ENCODE peak calls at places on chromosomes 4 and X, in seven cellular contexts. H, A, N, K, P, Q and D are unnamed samples.

GRCh38 chr4:139808381-139809206 is 143.0 kb downstream of the MGST2 start:
- DNase-seq in Q (no peak), H (no peak), N (peak), A (peak), K (peak), P (no peak), D (no peak)

GRCh38 chr4:99624141-99624719 is 33.4 kb downstream of the C4orf54 start:
- DNase-seq in N (no peak), A (no peak), Q (no peak), H (no peak), P (no peak), K (no peak), D (no peak)

GRCh38 chr4:54092800-54093608 is 7.0 kb upstream of the GSX2 start:
- DNase-seq in N (no peak), K (no peak), A (no peak), P (no peak), Q (no peak), H (no peak), D (no peak)

GRCh38 chr4:150495550-150495949 is 86.4 kb upstream of the MAB21L2 start:
- DNase-seq in N (no peak), P (no peak), A (no peak), H (no peak), K (no peak), Q (no peak), D (no peak)

GRCh38 chr4:114417214-114417613 is 181.4 kb upstream of the UGT8 start:
- DNase-seq in H (no peak), N (no peak), P (no peak), Q (no peak), A (no peak), K (no peak), D (no peak)

GRCh38 chr4:184958839-184959238 is 59.5 kb upstream of the HELT start:
- DNase-seq in P (no peak), K (no peak), N (no peak), A (no peak), Q (no peak), H (no peak), D (no peak)

GRCh38 chrX:80879143-80879542 is 69.5 kb upstream of the BRWD3 start:
- DNase-seq in P (no peak), A (peak), Q (no peak), N (no peak), K (no peak), H (no peak), D (peak)

GRCh38 chr4:6688879-6689505 is 4.7 kb upstream of the S100P start:
- DNase-seq in P (no peak), K (peak), H (peak), A (peak), N (peak), Q (peak), D (peak)

GRCh38 chrX:139851730-139852129 is 81.1 kb downstream of the ATP11C start:
- DNase-seq in P (no peak), A (no peak), H (no peak), K (peak), Q (no peak), N (peak), D (no peak)

GRCh38 chrX:122218666-122219065 is 965.4 kb upstream of the GRIA3 start:
- DNase-seq in H (no peak), K (no peak), P (no peak), Q (no peak), N (peak), A (no peak), D (no peak)

GRCh38 chrX:122219735-122220134 is 964.3 kb upstream of the GRIA3 start:
- DNase-seq in H (no peak), A (no peak), Q (no peak), N (no peak), P (no peak), K (no peak), D (no peak)

GRCh38 chrX:122219226-122219625 is 964.9 kb upstream of the GRIA3 start:
- DNase-seq in A (no peak), P (no peak), K (no peak), N (no peak), H (no peak), Q (no peak), D (no peak)

DNA sequence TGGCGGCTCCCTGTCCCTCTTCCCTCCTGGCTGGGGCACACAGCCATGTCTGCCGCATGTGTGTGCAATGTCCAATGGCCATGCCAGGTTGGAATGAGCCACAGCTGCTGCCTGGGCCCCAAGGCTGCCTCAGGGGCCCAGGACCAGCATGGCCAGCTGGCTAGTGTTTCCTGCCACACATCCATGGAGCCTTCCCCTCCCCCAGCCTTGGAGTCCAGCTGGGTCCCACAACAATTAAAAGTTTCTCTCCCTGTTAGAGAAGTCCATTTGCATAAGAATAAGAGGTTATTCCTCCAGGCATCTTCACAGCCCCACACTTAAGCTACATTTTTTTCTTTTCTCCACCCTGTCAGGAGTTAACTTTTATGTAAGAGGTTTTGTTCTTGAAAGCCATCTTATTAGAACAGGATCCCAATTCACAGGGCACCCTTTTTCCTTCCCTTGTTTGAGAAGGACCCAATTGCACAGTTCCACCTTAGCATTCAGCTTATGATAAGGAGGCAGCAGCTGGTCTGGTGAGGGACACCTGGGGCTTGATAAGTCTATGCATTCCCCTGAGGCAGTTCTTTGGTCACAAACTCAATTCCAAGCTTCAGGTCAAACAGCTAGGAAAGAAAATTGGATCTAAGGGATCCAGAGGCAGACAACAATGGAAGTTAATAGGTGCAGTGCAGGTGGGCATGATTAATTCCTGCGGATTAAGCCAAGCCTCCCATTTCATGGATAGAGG is 963.3 kb upstream of the GRIA3 start:
- DNase-seq in P (no peak), A (no peak), H (no peak), Q (no peak), K (no peak), N (no peak), D (no peak)
- H3K4me3 ChIP-seq in P (no peak), A (no peak), H (no peak), Q (no peak), K (no peak), N (no peak), D (no peak)

DNA sequence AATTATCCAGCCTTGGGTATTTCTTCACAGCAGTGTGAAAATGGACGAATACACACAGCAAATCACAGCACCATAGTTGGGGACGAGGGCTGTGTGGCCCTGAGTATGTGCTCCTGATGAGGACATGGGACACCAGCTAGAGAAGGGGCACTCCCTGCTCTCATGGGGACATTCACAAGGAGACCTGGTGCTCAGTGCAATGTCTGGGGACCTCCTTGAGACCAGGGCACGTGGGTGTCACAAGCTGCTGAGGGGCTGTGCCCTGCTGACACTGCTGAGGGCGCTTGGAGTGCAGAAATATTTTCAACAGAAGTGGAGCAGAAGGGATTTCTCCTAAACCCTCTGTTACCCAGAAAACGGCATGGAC is 65.4 kb downstream of the TRMT44 start:
- DNase-seq in K (no peak), A (no peak), N (no peak), H (no peak), Q (no peak), P (no peak), D (no peak)
- TF ChIP-seq CTCF in K (no peak), A (no peak), N (no peak), H (no peak), Q (no peak), P (no peak), D (no peak)

DNA sequence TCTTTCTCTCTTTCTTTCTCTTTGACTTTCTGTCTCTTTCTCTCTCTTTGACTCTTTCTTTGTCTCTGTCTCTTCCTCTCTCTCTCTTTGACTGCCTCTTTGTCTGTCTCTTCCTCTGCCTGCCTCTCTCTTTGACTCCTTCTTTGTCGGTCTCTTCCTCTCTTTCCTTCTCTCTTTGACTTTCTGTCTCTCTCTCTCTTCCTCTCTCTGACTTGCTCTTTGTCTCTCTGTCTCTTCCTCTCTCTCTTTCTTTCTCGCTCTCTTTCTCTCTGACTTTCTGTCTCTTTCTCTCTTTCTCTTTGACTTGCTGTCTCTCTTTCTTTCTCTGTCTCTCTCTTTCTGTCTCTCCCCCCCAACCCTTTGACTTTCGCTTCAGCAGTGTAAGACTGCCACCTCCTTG is 36.4 kb upstream of the OGT start:
- DNase-seq in Q (no peak), A (no peak), H (no peak), N (no peak), K (no peak), P (no peak), D (no peak)
- H3K4me3 ChIP-seq in Q (no peak), A (no peak), H (no peak), N (no peak), K (no peak), P (no peak), D (no peak)

GRCh38 chr4:2630556-2631273 is 94.3 kb downstream of the FAM193A start:
- DNase-seq in H (no peak), A (no peak), N (no peak), Q (no peak), P (no peak), K (no peak), D (no peak)
- TF ChIP-seq CTCF in H (no peak), A (no peak), N (no peak), Q (no peak), P (no peak), K (no peak), D (no peak)

GRCh38 chr4:157634057-157634456 is 413.5 kb downstream of the GRIA2 start:
- DNase-seq in Q (no peak), P (no peak), N (no peak), H (no peak), K (no peak), A (no peak), D (no peak)
- H3K4me3 ChIP-seq in Q (no peak), P (no peak), N (no peak), H (no peak), K (no peak), A (no peak), D (no peak)

DNA sequence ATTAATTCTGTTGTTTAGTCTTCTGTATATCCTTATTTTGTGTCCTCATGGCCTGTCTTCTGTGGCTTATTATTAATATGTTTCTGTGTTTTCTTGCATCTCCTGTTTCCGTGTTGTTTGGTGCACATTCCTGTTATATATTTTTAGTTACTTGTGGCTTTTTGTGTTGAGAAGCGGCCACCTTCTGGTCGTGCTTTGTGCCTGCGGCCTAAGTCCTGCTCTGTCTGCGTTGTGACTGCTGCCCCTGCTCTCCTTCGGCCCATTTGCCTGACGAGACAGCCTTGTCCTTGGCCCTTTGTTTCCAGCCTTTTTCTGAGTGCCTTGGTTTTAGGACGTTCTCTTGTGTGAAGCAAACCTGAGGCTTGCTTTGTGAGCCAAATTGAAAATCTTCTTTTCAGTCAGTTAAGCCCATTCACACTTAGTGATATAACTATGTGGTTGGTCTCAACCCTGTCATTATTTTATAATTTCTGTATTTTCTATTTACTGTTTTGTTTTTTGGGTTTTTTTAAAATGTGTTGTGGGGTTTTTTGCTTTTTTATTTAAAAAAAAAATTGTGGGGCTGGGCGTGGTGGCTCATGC is 43.8 kb downstream of the TNIP2 start:
- DNase-seq in P (no peak), Q (no peak), H (no peak), A (peak), K (no peak), N (peak), D (peak)
- TF ChIP-seq CTCF in P (no peak), Q (no peak), H (no peak), A (peak), K (no peak), N (peak), D (peak)

GRCh38 chrX:103329991-103330390 is at the start of gene TCEAL7:
- DNase-seq in P (no peak), H (no peak), Q (no peak), A (peak), K (peak), N (peak), D (peak)
- H3K4me3 ChIP-seq in P (no peak), H (peak), Q (no peak), A (peak), K (peak), N (peak), D (peak)

DNA sequence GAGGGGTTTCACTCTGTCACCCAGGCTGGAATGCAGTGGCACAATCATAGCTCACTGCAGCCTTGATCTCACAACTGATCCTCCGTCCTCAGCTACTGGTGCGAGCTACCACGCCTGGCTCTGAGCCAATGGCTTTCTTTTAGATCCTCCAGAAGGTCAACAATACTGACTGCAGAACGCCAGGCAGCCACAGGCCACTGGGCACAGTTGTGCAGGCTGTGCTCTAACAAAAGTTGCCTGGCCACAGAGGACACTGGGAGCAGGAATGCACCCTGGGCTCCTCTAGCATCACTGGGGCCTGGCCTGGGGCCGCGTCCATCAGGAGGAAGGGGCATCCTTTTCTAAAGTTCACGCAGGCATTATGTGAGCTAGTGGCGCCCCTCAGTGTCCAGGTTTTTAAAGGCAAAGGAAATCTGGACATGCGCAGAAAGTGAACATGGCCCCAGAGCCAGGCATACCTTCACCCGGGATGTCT is 14.9 kb upstream of the PORCN start:
- DNase-seq in K (peak), H (no peak), Q (no peak), A (peak), P (no peak), N (peak), D (peak)
- TF ChIP-seq CTCF in K (peak), H (no peak), Q (no peak), A (peak), P (no peak), N (peak), D (peak)

DNA sequence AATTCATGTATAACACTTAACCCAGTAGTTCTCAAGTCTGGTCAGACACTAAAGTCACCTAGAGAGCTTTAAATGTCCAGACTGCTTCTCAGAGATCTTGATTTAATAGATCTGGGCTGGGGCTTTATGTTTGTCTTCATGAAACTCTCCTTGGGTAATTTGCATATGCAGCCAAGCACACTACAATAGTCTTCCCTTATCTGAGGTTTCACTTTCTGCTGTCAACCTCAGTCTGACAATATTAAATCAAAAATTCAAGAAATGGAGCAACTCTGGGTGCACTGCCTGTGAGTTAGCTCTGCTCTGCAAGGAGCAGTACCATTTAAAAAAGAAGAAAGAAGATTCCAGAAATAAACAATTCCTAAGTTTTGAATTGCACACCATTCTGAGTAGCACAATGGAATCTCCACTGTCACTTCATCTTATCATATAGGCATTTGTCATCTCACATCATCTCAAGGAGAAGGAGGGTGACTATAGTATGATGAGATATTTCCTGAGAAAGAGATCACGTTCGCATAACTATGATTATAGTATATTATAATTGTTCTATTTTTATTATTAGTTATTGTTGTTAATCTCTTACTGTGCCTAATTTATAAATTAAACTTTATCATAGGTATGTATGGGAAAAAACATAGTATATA is 9.4 kb downstream of the FNIP2 start:
- DNase-seq in H (no peak), K (no peak), P (no peak), N (no peak), Q (no peak), A (no peak), D (no peak)
- H3K4me3 ChIP-seq in H (no peak), K (no peak), P (no peak), N (no peak), Q (no peak), A (no peak), D (no peak)

GRCh38 chr4:38449506-38450174 is 214.4 kb upstream of the KLF3 start:
- DNase-seq in A (no peak), N (peak), P (no peak), H (no peak), Q (no peak), K (peak), D (no peak)
- TF ChIP-seq CTCF in A (no peak), N (no peak), P (no peak), H (no peak), Q (no peak), K (no peak), D (no peak)